ENCODE peak calls at places on chromosomes 5 and 9, in nine cellular contexts. One of them, this sample, is unnamed.

GRCh38 chr5:91182763-91183162 is 200.4 kb downstream of the ARRDC3 start:
- DNase-seq in IMR-90: no peak
- DNase-seq in CD4-positive, CD25-positive, alpha-beta regulatory T cell: no peak
- DNase-seq in body of pancreas: peak
- DNase-seq in fibroblast of the aortic adventitia: peak
- DNase-seq in A549: no peak
- DNase-seq in iPS DF 6.9: no peak
- DNase-seq in fibroblast of mammary gland: peak
- DNase-seq in astrocyte of the cerebellum: no peak
- DNase-seq in this sample: no peak

GRCh38 chr5:4156153-4156552 is 560.5 kb downstream of the IRX1 start:
- DNase-seq in fibroblast of the aortic adventitia: no peak
- DNase-seq in fibroblast of mammary gland: no peak
- DNase-seq in astrocyte of the cerebellum: no peak
- DNase-seq in A549: no peak
- DNase-seq in IMR-90: no peak
- DNase-seq in iPS DF 6.9: no peak
- DNase-seq in body of pancreas: no peak
- DNase-seq in CD4-positive, CD25-positive, alpha-beta regulatory T cell: no peak
- DNase-seq in this sample: no peak

GRCh38 chr9:131661954-131662621 is 77.8 kb downstream of the RAPGEF1 start:
- DNase-seq in IMR-90: no peak
- DNase-seq in iPS DF 6.9: no peak
- DNase-seq in A549: no peak
- DNase-seq in fibroblast of mammary gland: no peak
- DNase-seq in astrocyte of the cerebellum: no peak
- DNase-seq in CD4-positive, CD25-positive, alpha-beta regulatory T cell: peak
- DNase-seq in fibroblast of the aortic adventitia: no peak
- DNase-seq in body of pancreas: no peak
- DNase-seq in this sample: peak

GRCh38 chr5:1800470-1801060 is 642 bp upstream of the NDUFS6 start:
- DNase-seq in fibroblast of mammary gland: no peak
- DNase-seq in fibroblast of the aortic adventitia: peak
- DNase-seq in IMR-90: no peak
- DNase-seq in body of pancreas: no peak
- DNase-seq in CD4-positive, CD25-positive, alpha-beta regulatory T cell: peak
- DNase-seq in astrocyte of the cerebellum: no peak
- DNase-seq in A549: peak
- DNase-seq in iPS DF 6.9: no peak
- DNase-seq in this sample: peak

GRCh38 chr5:143218563-143219170 is 184.8 kb downstream of the NR3C1 start:
- DNase-seq in astrocyte of the cerebellum: no peak
- DNase-seq in A549: no peak
- DNase-seq in IMR-90: no peak
- DNase-seq in fibroblast of the aortic adventitia: no peak
- DNase-seq in iPS DF 6.9: no peak
- DNase-seq in CD4-positive, CD25-positive, alpha-beta regulatory T cell: no peak
- DNase-seq in body of pancreas: no peak
- DNase-seq in fibroblast of mammary gland: no peak
- DNase-seq in this sample: no peak

GRCh38 chr9:129714393-129715051 is 38.3 kb downstream of the PTGES start:
- DNase-seq in iPS DF 6.9: no peak
- DNase-seq in fibroblast of mammary gland: peak
- DNase-seq in IMR-90: no peak
- DNase-seq in A549: no peak
- DNase-seq in CD4-positive, CD25-positive, alpha-beta regulatory T cell: no peak
- DNase-seq in fibroblast of the aortic adventitia: peak
- DNase-seq in astrocyte of the cerebellum: no peak
- DNase-seq in body of pancreas: no peak
- DNase-seq in this sample: no peak

GRCh38 chr5:143262393-143263174 is 140.9 kb downstream of the NR3C1 start:
- DNase-seq in body of pancreas: no peak
- DNase-seq in fibroblast of the aortic adventitia: peak
- DNase-seq in IMR-90: peak
- DNase-seq in fibroblast of mammary gland: peak
- DNase-seq in iPS DF 6.9: no peak
- DNase-seq in CD4-positive, CD25-positive, alpha-beta regulatory T cell: no peak
- DNase-seq in astrocyte of the cerebellum: peak
- DNase-seq in A549: peak
- DNase-seq in this sample: no peak

GRCh38 chr9:97396256-97396655 is 15.6 kb upstream of the TDRD7 start:
- DNase-seq in iPS DF 6.9: no peak
- DNase-seq in A549: no peak
- DNase-seq in astrocyte of the cerebellum: no peak
- DNase-seq in CD4-positive, CD25-positive, alpha-beta regulatory T cell: no peak
- DNase-seq in body of pancreas: no peak
- DNase-seq in IMR-90: no peak
- DNase-seq in fibroblast of mammary gland: no peak
- DNase-seq in fibroblast of the aortic adventitia: no peak
- DNase-seq in this sample: no peak

GRCh38 chr5:111122398-111122797 is 30.2 kb downstream of the WDR36 start:
- DNase-seq in fibroblast of mammary gland: no peak
- DNase-seq in CD4-positive, CD25-positive, alpha-beta regulatory T cell: no peak
- DNase-seq in body of pancreas: no peak
- DNase-seq in IMR-90: no peak
- DNase-seq in astrocyte of the cerebellum: no peak
- DNase-seq in A549: no peak
- DNase-seq in iPS DF 6.9: no peak
- DNase-seq in fibroblast of the aortic adventitia: no peak
- DNase-seq in this sample: no peak

GRCh38 chr9:69916950-69917349 is 96.3 kb downstream of the CFAP95 start:
- DNase-seq in fibroblast of the aortic adventitia: no peak
- DNase-seq in astrocyte of the cerebellum: no peak
- DNase-seq in body of pancreas: no peak
- DNase-seq in fibroblast of mammary gland: no peak
- DNase-seq in A549: no peak
- DNase-seq in IMR-90: peak
- DNase-seq in CD4-positive, CD25-positive, alpha-beta regulatory T cell: no peak
- DNase-seq in iPS DF 6.9: no peak
- DNase-seq in this sample: no peak

GRCh38 chr9:125603478-125604021 is 103.5 kb downstream of the MAPKAP1 start:
- DNase-seq in CD4-positive, CD25-positive, alpha-beta regulatory T cell: no peak
- DNase-seq in fibroblast of mammary gland: no peak
- DNase-seq in iPS DF 6.9: no peak
- DNase-seq in astrocyte of the cerebellum: no peak
- DNase-seq in fibroblast of the aortic adventitia: no peak
- DNase-seq in A549: no peak
- DNase-seq in IMR-90: no peak
- DNase-seq in body of pancreas: no peak
- DNase-seq in this sample: no peak

GRCh38 chr5:78907255-78907886 is 77.7 kb downstream of the ARSB start:
- DNase-seq in astrocyte of the cerebellum: peak
- DNase-seq in A549: no peak
- DNase-seq in iPS DF 6.9: no peak
- DNase-seq in fibroblast of the aortic adventitia: peak
- DNase-seq in body of pancreas: peak
- DNase-seq in CD4-positive, CD25-positive, alpha-beta regulatory T cell: no peak
- DNase-seq in IMR-90: peak
- DNase-seq in fibroblast of mammary gland: peak
- DNase-seq in this sample: no peak

GRCh38 chr9:110545705-110546104 is 33.8 kb downstream of the SVEP1 start:
- DNase-seq in fibroblast of mammary gland: peak
- DNase-seq in fibroblast of the aortic adventitia: no peak
- DNase-seq in astrocyte of the cerebellum: no peak
- DNase-seq in body of pancreas: no peak
- DNase-seq in iPS DF 6.9: no peak
- DNase-seq in IMR-90: peak
- DNase-seq in CD4-positive, CD25-positive, alpha-beta regulatory T cell: no peak
- DNase-seq in A549: no peak
- DNase-seq in this sample: no peak

GRCh38 chr5:125536582-125536981 is 790.1 kb upstream of the ZNF608 start:
- DNase-seq in astrocyte of the cerebellum: peak
- DNase-seq in A549: no peak
- DNase-seq in CD4-positive, CD25-positive, alpha-beta regulatory T cell: no peak
- DNase-seq in fibroblast of mammary gland: peak
- DNase-seq in iPS DF 6.9: no peak
- DNase-seq in body of pancreas: no peak
- DNase-seq in IMR-90: peak
- DNase-seq in fibroblast of the aortic adventitia: peak
- DNase-seq in this sample: no peak

GRCh38 chr5:43993634-43994395 is 390.8 kb downstream of the NNT start:
- DNase-seq in IMR-90: no peak
- DNase-seq in fibroblast of the aortic adventitia: no peak
- DNase-seq in fibroblast of mammary gland: no peak
- DNase-seq in CD4-positive, CD25-positive, alpha-beta regulatory T cell: no peak
- DNase-seq in A549: no peak
- DNase-seq in iPS DF 6.9: no peak
- DNase-seq in astrocyte of the cerebellum: no peak
- DNase-seq in body of pancreas: peak
- DNase-seq in this sample: no peak
- H3K4me3 ChIP-seq in IMR-90: no peak
- H3K4me3 ChIP-seq in fibroblast of the aortic adventitia: no peak
- H3K4me3 ChIP-seq in fibroblast of mammary gland: no peak
- H3K4me3 ChIP-seq in CD4-positive, CD25-positive, alpha-beta regulatory T cell: no peak
- H3K4me3 ChIP-seq in A549: no peak
- H3K4me3 ChIP-seq in iPS DF 6.9: no peak
- H3K4me3 ChIP-seq in astrocyte of the cerebellum: no peak
- H3K4me3 ChIP-seq in body of pancreas: no peak
- H3K4me3 ChIP-seq in this sample: no peak

DNA sequence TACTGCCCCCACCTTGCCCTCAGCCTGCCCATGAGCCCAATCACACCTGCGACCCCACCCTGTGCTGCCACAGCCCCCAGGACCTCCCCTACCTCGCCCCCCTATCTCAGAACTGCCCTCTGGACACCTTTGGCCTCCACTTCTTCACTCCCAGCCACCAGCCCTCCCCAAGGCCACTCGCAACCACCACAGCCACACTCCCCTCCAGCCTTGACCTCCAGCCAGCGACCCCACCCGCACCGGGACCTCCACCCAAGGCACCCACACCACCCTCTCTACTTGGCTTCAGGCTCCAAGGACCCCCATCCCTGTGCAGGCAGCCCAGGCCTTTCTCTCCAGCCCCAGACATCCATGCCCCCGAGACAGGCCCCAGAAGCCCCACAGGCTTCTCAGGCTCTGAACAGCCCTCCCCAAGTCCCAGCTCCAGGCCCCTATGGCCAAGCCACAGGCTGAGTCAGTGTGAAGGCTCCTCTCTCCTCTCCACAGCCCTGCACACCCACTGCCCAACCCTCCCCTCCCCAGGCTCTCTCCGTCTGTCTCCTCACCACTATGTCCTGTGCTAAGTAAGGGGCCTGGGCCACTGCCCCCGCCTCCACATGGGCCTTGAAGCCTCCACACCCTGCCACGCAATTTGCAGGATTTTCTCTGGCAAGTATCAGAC is 2.0 kb downstream of the AK1 start:
- DNase-seq in IMR-90: peak
- DNase-seq in astrocyte of the cerebellum: peak
- DNase-seq in CD4-positive, CD25-positive, alpha-beta regulatory T cell: no peak
- DNase-seq in fibroblast of the aortic adventitia: peak
- DNase-seq in A549: no peak
- DNase-seq in fibroblast of mammary gland: peak
- DNase-seq in iPS DF 6.9: no peak
- DNase-seq in body of pancreas: no peak
- DNase-seq in this sample: no peak
- H3K4me3 ChIP-seq in IMR-90: no peak
- H3K4me3 ChIP-seq in astrocyte of the cerebellum: peak
- H3K4me3 ChIP-seq in CD4-positive, CD25-positive, alpha-beta regulatory T cell: no peak
- H3K4me3 ChIP-seq in fibroblast of the aortic adventitia: peak
- H3K4me3 ChIP-seq in A549: no peak
- H3K4me3 ChIP-seq in fibroblast of mammary gland: no peak
- H3K4me3 ChIP-seq in iPS DF 6.9: no peak
- H3K4me3 ChIP-seq in body of pancreas: no peak
- H3K4me3 ChIP-seq in this sample: no peak

GRCh38 chr5:141649056-141649688 is 2.0 kb downstream of the FCHSD1 start:
- DNase-seq in body of pancreas: no peak
- DNase-seq in CD4-positive, CD25-positive, alpha-beta regulatory T cell: no peak
- DNase-seq in fibroblast of mammary gland: no peak
- DNase-seq in IMR-90: no peak
- DNase-seq in fibroblast of the aortic adventitia: no peak
- DNase-seq in A549: no peak
- DNase-seq in iPS DF 6.9: no peak
- DNase-seq in astrocyte of the cerebellum: no peak
- DNase-seq in this sample: no peak

GRCh38 chr5:141650851-141651727 is at the start of gene FCHSD1:
- DNase-seq in fibroblast of mammary gland: peak
- DNase-seq in iPS DF 6.9: no peak
- DNase-seq in body of pancreas: peak
- DNase-seq in CD4-positive, CD25-positive, alpha-beta regulatory T cell: peak
- DNase-seq in fibroblast of the aortic adventitia: peak
- DNase-seq in IMR-90: peak
- DNase-seq in astrocyte of the cerebellum: peak
- DNase-seq in A549: peak
- DNase-seq in this sample: peak

GRCh38 chr5:141654298-141654697 is 3.1 kb upstream of the FCHSD1 start:
- DNase-seq in A549: no peak
- DNase-seq in astrocyte of the cerebellum: no peak
- DNase-seq in body of pancreas: no peak
- DNase-seq in fibroblast of the aortic adventitia: peak
- DNase-seq in fibroblast of mammary gland: peak
- DNase-seq in iPS DF 6.9: no peak
- DNase-seq in CD4-positive, CD25-positive, alpha-beta regulatory T cell: no peak
- DNase-seq in IMR-90: peak
- DNase-seq in this sample: no peak

GRCh38 chr5:141649972-141650371 is 1.2 kb downstream of the FCHSD1 start:
- DNase-seq in CD4-positive, CD25-positive, alpha-beta regulatory T cell: no peak
- DNase-seq in A549: no peak
- DNase-seq in astrocyte of the cerebellum: no peak
- DNase-seq in fibroblast of mammary gland: no peak
- DNase-seq in iPS DF 6.9: no peak
- DNase-seq in fibroblast of the aortic adventitia: no peak
- DNase-seq in body of pancreas: no peak
- DNase-seq in IMR-90: no peak
- DNase-seq in this sample: no peak

DNA sequence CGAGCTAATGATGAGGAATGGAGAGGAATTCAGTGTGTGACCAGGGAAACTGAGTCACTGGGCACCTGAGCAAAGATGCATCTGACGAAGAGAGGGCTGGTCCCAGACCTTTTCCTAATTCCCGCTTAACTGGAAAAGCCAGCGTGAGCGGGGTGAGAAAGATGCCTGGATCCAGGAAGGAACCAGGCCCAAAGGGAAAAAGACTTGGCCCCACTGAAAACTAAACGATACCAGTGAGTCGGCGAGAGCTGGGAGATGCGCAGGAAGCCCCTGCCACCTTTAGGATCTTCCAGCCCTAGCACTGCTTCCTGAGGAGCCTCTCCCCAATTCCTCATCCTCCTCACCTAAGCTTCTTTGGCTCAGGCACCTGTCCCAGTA is 499 bp upstream of the FCHSD1 start:
- DNase-seq in A549: no peak
- DNase-seq in CD4-positive, CD25-positive, alpha-beta regulatory T cell: no peak
- DNase-seq in IMR-90: no peak
- DNase-seq in fibroblast of the aortic adventitia: no peak
- DNase-seq in astrocyte of the cerebellum: no peak
- DNase-seq in body of pancreas: no peak
- DNase-seq in fibroblast of mammary gland: no peak
- DNase-seq in iPS DF 6.9: no peak
- DNase-seq in this sample: no peak
- H3K4me3 ChIP-seq in A549: peak
- H3K4me3 ChIP-seq in CD4-positive, CD25-positive, alpha-beta regulatory T cell: peak
- H3K4me3 ChIP-seq in IMR-90: peak
- H3K4me3 ChIP-seq in fibroblast of the aortic adventitia: peak
- H3K4me3 ChIP-seq in astrocyte of the cerebellum: peak
- H3K4me3 ChIP-seq in body of pancreas: no peak
- H3K4me3 ChIP-seq in fibroblast of mammary gland: peak
- H3K4me3 ChIP-seq in iPS DF 6.9: no peak
- H3K4me3 ChIP-seq in this sample: peak

DNA sequence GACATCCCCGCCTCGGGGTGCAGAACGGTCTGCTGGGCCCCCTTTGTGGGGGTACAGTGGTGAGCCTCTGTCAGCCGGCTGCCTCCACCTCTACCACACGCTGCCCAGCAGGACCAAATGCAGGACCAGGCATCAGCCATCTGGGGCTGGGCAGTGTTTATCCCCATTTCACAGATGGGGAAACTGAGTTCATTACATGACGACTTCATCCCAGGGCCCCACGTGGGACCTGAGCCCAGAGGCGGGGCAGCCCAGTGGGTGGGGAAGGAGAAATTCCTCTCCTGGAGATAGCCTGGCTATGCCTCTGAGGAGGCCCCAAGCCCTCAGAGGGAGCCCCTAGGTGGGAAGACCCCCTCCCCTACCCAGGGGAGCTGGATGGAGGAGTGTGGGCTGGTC is 7.1 kb upstream of the CCDC187 start:
- DNase-seq in IMR-90: no peak
- DNase-seq in iPS DF 6.9: no peak
- DNase-seq in CD4-positive, CD25-positive, alpha-beta regulatory T cell: no peak
- DNase-seq in fibroblast of mammary gland: no peak
- DNase-seq in body of pancreas: no peak
- DNase-seq in A549: no peak
- DNase-seq in fibroblast of the aortic adventitia: no peak
- DNase-seq in astrocyte of the cerebellum: no peak
- DNase-seq in this sample: no peak
- H3K4me3 ChIP-seq in IMR-90: no peak
- H3K4me3 ChIP-seq in iPS DF 6.9: no peak
- H3K4me3 ChIP-seq in CD4-positive, CD25-positive, alpha-beta regulatory T cell: no peak
- H3K4me3 ChIP-seq in fibroblast of mammary gland: no peak
- H3K4me3 ChIP-seq in body of pancreas: no peak
- H3K4me3 ChIP-seq in A549: no peak
- H3K4me3 ChIP-seq in fibroblast of the aortic adventitia: no peak
- H3K4me3 ChIP-seq in astrocyte of the cerebellum: no peak
- H3K4me3 ChIP-seq in this sample: no peak

This sample was measured in effector memory CD4-positive, alpha-beta T cell.